ENCODE peak calls at places on chromosomes 16 and 17, in seven cellular contexts. H is NCI-H1105 treated with DMSO at 0.1 percent for 48 hours; Y is activated naive CD4-positive, alpha-beta T cell treated with Interleukin-2 at 50 U/mL for 16 hours; O is PC-3; V is Ammon's horn; N is neural progenitor cell; T is cerebellar nuclear complex. I is an unnamed sample.

GRCh38 chr17:50185724-50186545 is 15.5 kb downstream of the COL1A1 start:
- DNase-seq in H (no peak), Y (no peak), O (no peak), V (no peak), N (no peak), T (no peak), I (no peak)

GRCh38 chr16:22347100-22347820 is 27.2 kb downstream of the CDR2 start:
- DNase-seq in H (no peak), Y (no peak), O (no peak), V (peak), N (no peak), T (no peak), I (no peak)

GRCh38 chr17:45127583-45128300 is 4.6 kb downstream of the PLCD3 start:
- DNase-seq in H (no peak), Y (no peak), O (peak), V (no peak), N (peak), T (no peak), I (peak)

GRCh38 chr17:77740481-77740880 is 218.0 kb upstream of the TNRC6C start:
- DNase-seq in H (no peak), Y (no peak), O (no peak), V (no peak), N (no peak), T (no peak), I (no peak)

GRCh38 chr16:72847187-72848044 is 200.5 kb downstream of the ZFHX3 start:
- DNase-seq in H (no peak), Y (no peak), O (peak), V (peak), N (peak), T (no peak), I (peak)

GRCh38 chr17:67032985-67033384 is 11.4 kb upstream of the CACNG1 start:
- DNase-seq in H (no peak), Y (no peak), O (no peak), V (no peak), N (no peak), T (no peak), I (no peak)

GRCh38 chr16:87579691-87580090 is 22.6 kb upstream of the JPH3 start:
- DNase-seq in H (no peak), Y (no peak), O (no peak), V (no peak), N (no peak), T (no peak), I (no peak)

GRCh38 chr16:8919934-8920465 is 37.8 kb downstream of the LITAFD start:
- DNase-seq in H (no peak), Y (no peak), O (no peak), V (no peak), N (no peak), T (no peak), I (no peak)

GRCh38 chr16:29678691-29679267 is at the start of gene QPRT:
- DNase-seq in H (no peak), Y (no peak), O (no peak), V (peak), N (peak), T (no peak), I (peak)

GRCh38 chr16:4316732-4317461 is 1.0 kb downstream of the GLIS2 start:
- DNase-seq in H (peak), Y (no peak), O (peak), V (peak), N (no peak), T (no peak), I (peak)

GRCh38 chr16:2002406-2003230 is 7.0 kb downstream of the ZNF598 start:
- DNase-seq in H (no peak), Y (no peak), O (no peak), V (no peak), N (peak), T (no peak), I (no peak)

GRCh38 chr16:49462989-49463371 is 89.4 kb downstream of the C16orf78 start:
- DNase-seq in H (peak), Y (no peak), O (no peak), V (no peak), N (no peak), T (no peak), I (no peak)

GRCh38 chr17:1649844-1650409 is at the start of gene RILP:
- DNase-seq in H (peak), Y (no peak), O (peak), V (peak), N (no peak), T (no peak), I (peak)

GRCh38 chr17:76631821-76632565 is 11.6 kb downstream of the ST6GALNAC1 start:
- DNase-seq in H (no peak), Y (no peak), O (peak), V (no peak), N (no peak), T (no peak), I (no peak)

GRCh38 chr16:67431077-67431804 is at the start of gene HSD11B2:
- DNase-seq in H (peak), Y (peak), O (peak), V (peak), N (peak), T (no peak), I (peak)

GRCh38 chr17:75998327-75998795 is 2.3 kb upstream of the CDK3 start:
- DNase-seq in H (no peak), Y (no peak), O (peak), V (no peak), N (no peak), T (no peak), I (no peak)

GRCh38 chr17:652310-652709 is 62.3 kb downstream of the VPS53 start:
- DNase-seq in H (no peak), Y (no peak), O (no peak), V (peak), N (no peak), T (peak), I (no peak)

GRCh38 chr17:63035695-63036094 is 69.7 kb downstream of the TANC2 start:
- DNase-seq in H (no peak), Y (no peak), O (no peak), V (no peak), N (no peak), T (no peak), I (no peak)

GRCh38 chr17:3738562-3739295 is 15.0 kb downstream of the HASPIN start:
- DNase-seq in H (peak), Y (peak), O (peak), V (peak), N (peak), T (peak), I (no peak)

GRCh38 chr17:76072149-76072858 is at the start of gene SRP68:
- DNase-seq in H (peak), Y (peak), O (peak), V (peak), N (peak), T (peak), I (peak)

GRCh38 chr17:61015966-61016365 is 338.3 kb downstream of the BCAS3 start:
- DNase-seq in H (no peak), Y (no peak), O (no peak), V (no peak), N (no peak), T (no peak), I (no peak)

GRCh38 chr17:39742126-39742855 is 4.6 kb downstream of the GRB7 start:
- DNase-seq in H (no peak), Y (no peak), O (no peak), V (no peak), N (no peak), T (no peak), I (no peak)

GRCh38 chr17:67605259-67605912 is 112.3 kb upstream of the NOL11 start:
- DNase-seq in H (no peak), Y (no peak), O (no peak), V (peak), N (no peak), T (no peak), I (no peak)

GRCh38 chr17:66383353-66383752 is 80.9 kb downstream of the PRKCA start:
- DNase-seq in H (no peak), Y (no peak), O (no peak), V (peak), N (no peak), T (no peak), I (no peak)

GRCh38 chr16:26816885-26817571 is 249.7 kb upstream of the C16orf82 start:
- DNase-seq in H (no peak), Y (no peak), O (peak), V (no peak), N (no peak), T (no peak), I (peak)

GRCh38 chr17:20174588-20175265 is 165.6 kb downstream of the SPECC1 start:
- DNase-seq in H (no peak), Y (no peak), O (peak), V (no peak), N (no peak), T (no peak), I (peak)

GRCh38 chr17:51365090-51365489 is 104.7 kb downstream of the UTP18 start:
- DNase-seq in H (no peak), Y (no peak), O (no peak), V (no peak), N (no peak), T (no peak), I (no peak)

GRCh38 chr17:17497065-17497844 is 1.1 kb upstream of the RASD1 start:
- DNase-seq in H (no peak), Y (no peak), O (no peak), V (no peak), N (no peak), T (no peak), I (no peak)

GRCh38 chr17:76174072-76174471 is 33.0 kb upstream of the FOXJ1 start:
- DNase-seq in H (no peak), Y (no peak), O (no peak), V (no peak), N (no peak), T (no peak), I (no peak)

GRCh38 chr16:68645494-68646388 is 631 bp downstream of the CDH3 start:
- DNase-seq in H (peak), Y (no peak), O (no peak), V (no peak), N (peak), T (no peak), I (no peak)

GRCh38 chr17:79722787-79723186 is 8.0 kb upstream of the ENPP7 start:
- DNase-seq in H (no peak), Y (no peak), O (no peak), V (no peak), N (no peak), T (no peak), I (no peak)

GRCh38 chr17:59853168-59853918 is 39.4 kb downstream of the TUBD1 start:
- DNase-seq in H (no peak), Y (peak), O (peak), V (no peak), N (peak), T (no peak), I (peak)

GRCh38 chr17:41464682-41465081 is 2.5 kb downstream of the KRT32 start:
- DNase-seq in H (peak), Y (no peak), O (peak), V (peak), N (no peak), T (no peak), I (peak)

GRCh38 chr17:7351665-7352558 is at the start of gene KCTD11:
- DNase-seq in H (peak), Y (peak), O (peak), V (peak), N (peak), T (peak), I (peak)

GRCh38 chr16:4529085-4530060 is 9.2 kb downstream of the CDIP1 start:
- DNase-seq in H (no peak), Y (no peak), O (no peak), V (no peak), N (peak), T (no peak), I (peak)

GRCh38 chr17:36839256-36839655 is 98.0 kb upstream of the LHX1 start:
- DNase-seq in H (no peak), Y (no peak), O (no peak), V (no peak), N (no peak), T (no peak), I (no peak)

GRCh38 chr17:63758428-63758827 is 15.0 kb downstream of the CCDC47 start:
- DNase-seq in H (no peak), Y (no peak), O (no peak), V (no peak), N (no peak), T (no peak), I (no peak)

GRCh38 chr16:68493412-68494070 is 45.2 kb upstream of the SMPD3 start:
- DNase-seq in H (no peak), Y (no peak), O (no peak), V (no peak), N (no peak), T (no peak), I (no peak)

GRCh38 chr16:2037115-2037514 is 10.4 kb downstream of the NHERF2 start:
- DNase-seq in H (no peak), Y (no peak), O (no peak), V (no peak), N (no peak), T (no peak), I (no peak)

GRCh38 chr16:57679768-57680167 is 11.7 kb downstream of the ADGRG3 start:
- DNase-seq in H (no peak), Y (no peak), O (no peak), V (no peak), N (no peak), T (no peak), I (no peak)